ENCODE peak calls at places on chromosomes 4 and X, in seven cellular contexts. K, N, J, G, A, T and E are unnamed samples.

GRCh38 chrX:24748196-24748595 is 54.5 kb downstream of the POLA1 start:
- DNase-seq in K (no peak), N (no peak), J (no peak), G (no peak), A (no peak), T (no peak), E (no peak)

GRCh38 chr4:990746-991367 is 2.3 kb downstream of the SLC26A1 start:
- DNase-seq in K (no peak), N (no peak), J (no peak), G (no peak), A (no peak), T (no peak), E (no peak)

GRCh38 chr4:112982677-112983076 is 66.8 kb upstream of the ANK2 start:
- DNase-seq in K (peak), N (no peak), J (no peak), G (no peak), A (no peak), T (no peak), E (no peak)

GRCh38 chr4:42149004-42149403 is 3.5 kb downstream of the BEND4 start:
- DNase-seq in K (no peak), N (no peak), J (no peak), G (no peak), A (no peak), T (no peak), E (no peak)

GRCh38 chrX:136475236-136475635 is 12.5 kb upstream of the BRS3 start:
- DNase-seq in K (no peak), N (no peak), J (no peak), G (no peak), A (no peak), T (no peak), E (no peak)

GRCh38 chr4:122341906-122342305 is 36.9 kb upstream of the ADAD1 start:
- DNase-seq in K (peak), N (no peak), J (peak), G (no peak), A (no peak), T (peak), E (no peak)

GRCh38 chr4:98625399-98625798 is 33.0 kb downstream of the TSPAN5 start:
- DNase-seq in K (no peak), N (no peak), J (no peak), G (no peak), A (no peak), T (no peak), E (no peak)

GRCh38 chr4:6463311-6464289 is 8.8 kb downstream of the PPP2R2C start:
- DNase-seq in K (no peak), N (peak), J (no peak), G (no peak), A (no peak), T (no peak), E (no peak)

GRCh38 chrX:16788477-16788876 is 2.2 kb downstream of the TXLNG start:
- DNase-seq in K (peak), N (no peak), J (no peak), G (no peak), A (no peak), T (no peak), E (no peak)

GRCh38 chrX:12548746-12549145 is 242.5 kb upstream of the PRPS2 start:
- DNase-seq in K (peak), N (peak), J (peak), G (no peak), A (peak), T (no peak), E (no peak)

GRCh38 chrX:28920554-28920953 is 333.3 kb downstream of the IL1RAPL1 start:
- DNase-seq in K (no peak), N (no peak), J (no peak), G (no peak), A (no peak), T (no peak), E (no peak)

GRCh38 chr4:12612866-12613265 is 871.3 kb downstream of the RAB28 start:
- DNase-seq in K (no peak), N (no peak), J (no peak), G (no peak), A (no peak), T (no peak), E (no peak)

GRCh38 chrX:69530306-69530705 is 26.2 kb downstream of the NALF2 start:
- DNase-seq in K (no peak), N (no peak), J (no peak), G (no peak), A (no peak), T (no peak), E (no peak)

GRCh38 chr4:7757501-7758443 is 181.9 kb downstream of the AFAP1 start:
- DNase-seq in K (no peak), N (no peak), J (no peak), G (no peak), A (no peak), T (no peak), E (no peak)